ENCODE peak calls at places on chromosomes 1 and 21, in six cellular contexts. X, L, K, U, P and I are unnamed samples.

GRCh38 chr1:5954964-5955363 is 37.3 kb downstream of the NPHP4 start:
- DNase-seq in X (no peak), L (no peak), K (no peak), U (no peak), P (no peak), I (no peak)

GRCh38 chr21:46081022-46081861 is 16.7 kb upstream of the COL6A2 start:
- DNase-seq in X (peak; percentile 81), L (no peak), K (peak; percentile 48), U (peak; percentile 43), P (peak; percentile 6), I (peak; percentile 65)

GRCh38 chr1:160219062-160219929 is 14.1 kb downstream of the PEA15 start:
- DNase-seq in X (no peak), L (no peak), K (no peak), U (peak; percentile 57), P (peak; percentile 72), I (peak; percentile 78)

GRCh38 chr21:36210779-36211659 is 54.4 kb downstream of the DOP1B start:
- DNase-seq in X (peak; percentile 37), L (no peak), K (no peak), U (no peak), P (no peak), I (no peak)

GRCh38 chr1:26066160-26066559 is 1.3 kb downstream of the TRIM63 start:
- DNase-seq in X (no peak), L (no peak), K (no peak), U (no peak), P (no peak), I (no peak)

GRCh38 chr21:42161401-42161956 is 57.5 kb upstream of the ABCG1 start:
- DNase-seq in X (no peak), L (no peak), K (no peak), U (peak; percentile 10), P (no peak), I (no peak)

GRCh38 chr1:234186037-234186688 is 187.1 kb upstream of the COA6 start:
- DNase-seq in X (no peak), L (no peak), K (peak; percentile 52), U (no peak), P (peak; percentile 44), I (no peak)

GRCh38 chr1:115138973-115139372 is 49.7 kb upstream of the TSPAN2 start:
- DNase-seq in X (peak; percentile 94), L (peak; percentile 86), K (peak; percentile 93), U (peak; percentile 85), P (peak; percentile 94), I (peak; percentile 95)

GRCh38 chr1:28458237-28459228 is 47.3 kb upstream of the RCC1 start:
- DNase-seq in X (no peak), L (no peak), K (no peak), U (no peak), P (no peak), I (no peak)

GRCh38 chr1:225908773-225909172 is 15.3 kb downstream of the PYCR2 start:
- DNase-seq in X (no peak), L (no peak), K (no peak), U (no peak), P (no peak), I (no peak)

GRCh38 chr21:37552496-37553399 is 186.2 kb downstream of the DYRK1A start:
- DNase-seq in X (peak; percentile 17), L (no peak), K (peak; percentile 57), U (peak; percentile 23), P (no peak), I (no peak)

GRCh38 chr21:42061866-42062542 is 9.1 kb upstream of the UMODL1 start:
- DNase-seq in X (no peak), L (no peak), K (no peak), U (peak; percentile 73), P (no peak), I (no peak)

GRCh38 chr21:45736705-45737484 is 93.4 kb downstream of the PCBP3 start:
- DNase-seq in X (peak; percentile 34), L (no peak), K (no peak), U (no peak), P (no peak), I (no peak)

GRCh38 chr1:37479255-37480124 is 5.1 kb downstream of the ZC3H12A start:
- DNase-seq in X (peak; percentile 94), L (no peak), K (peak; percentile 96), U (peak; percentile 98), P (peak; percentile 96), I (peak; percentile 97)

GRCh38 chr1:156641761-156642264 is at the start of gene BCAN:
- DNase-seq in X (peak; percentile 80), L (no peak), K (no peak), U (no peak), P (peak; percentile 66), I (no peak)

GRCh38 chr1:9653783-9654517 is 2.4 kb downstream of the PIK3CD start:
- DNase-seq in X (no peak), L (no peak), K (no peak), U (peak; percentile 58), P (no peak), I (no peak)

GRCh38 chr1:24923485-24924113 is 6.5 kb downstream of the RUNX3 start:
- DNase-seq in X (no peak), L (no peak), K (no peak), U (no peak), P (no peak), I (no peak)

GRCh38 chr1:229271448-229272120 is 673 bp downstream of the RAB4A start:
- DNase-seq in X (no peak), L (no peak), K (no peak), U (peak; percentile 76), P (peak; percentile 59), I (no peak)

GRCh38 chr1:235649722-235650163 is at the start of gene GNG4:
- DNase-seq in X (no peak), L (no peak), K (peak; percentile 5), U (no peak), P (peak; percentile 72), I (no peak)

GRCh38 chr1:172588296-172589291 is 55.6 kb downstream of the SUCO start:
- DNase-seq in X (no peak), L (no peak), K (no peak), U (no peak), P (peak; percentile 17), I (no peak)

GRCh38 chr1:59604191-59604590 is 210.6 kb upstream of the HOOK1 start:
- DNase-seq in X (no peak), L (no peak), K (no peak), U (no peak), P (no peak), I (no peak)

GRCh38 chr1:22665752-22666151 is 12.7 kb downstream of the C1QB start:
- DNase-seq in X (no peak), L (no peak), K (no peak), U (peak; percentile 49), P (peak; percentile 57), I (no peak)

GRCh38 chr1:12143631-12144155 is 23.1 kb upstream of the TNFRSF1B start:
- DNase-seq in X (peak; percentile 88), L (no peak), K (peak; percentile 95), U (peak; percentile 92), P (peak; percentile 86), I (peak; percentile 90)

DNA sequence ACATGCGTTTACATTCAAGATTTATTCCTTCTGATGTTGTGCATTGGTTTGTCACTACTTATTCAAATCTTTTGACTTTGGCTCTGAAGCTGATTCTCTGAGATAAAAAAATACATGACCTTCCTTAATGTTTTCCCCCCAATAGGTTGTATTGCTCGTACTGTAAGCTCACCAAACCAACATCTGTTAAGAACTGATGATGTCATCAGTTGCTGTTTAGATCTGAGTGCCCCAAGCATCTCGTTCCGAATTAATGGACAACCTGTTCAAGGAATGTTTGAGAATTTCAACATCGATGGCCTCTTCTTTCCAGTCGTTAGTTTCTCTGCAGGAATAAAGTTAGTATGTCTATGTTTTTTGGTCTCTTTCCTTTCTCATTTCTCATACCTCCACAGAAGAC is 390.2 kb downstream of the ZP4 start:
- DNase-seq in X (no peak), L (no peak), K (no peak), U (no peak), P (no peak), I (no peak)
- H3K27ac ChIP-seq in X (no peak overlapping the region), L (no peak overlapping the region), K (no peak overlapping the region), U (no peak overlapping the region), P (no peak overlapping the region), I (no peak overlapping the region)

GRCh38 chr1:208292913-208293312 is 48.7 kb upstream of the PLXNA2 start:
- DNase-seq in X (no peak), L (no peak), K (no peak), U (no peak), P (no peak), I (no peak)

GRCh38 chr1:208288495-208288894 is 44.3 kb upstream of the PLXNA2 start:
- DNase-seq in X (no peak), L (no peak), K (no peak), U (no peak), P (no peak), I (no peak)

DNA sequence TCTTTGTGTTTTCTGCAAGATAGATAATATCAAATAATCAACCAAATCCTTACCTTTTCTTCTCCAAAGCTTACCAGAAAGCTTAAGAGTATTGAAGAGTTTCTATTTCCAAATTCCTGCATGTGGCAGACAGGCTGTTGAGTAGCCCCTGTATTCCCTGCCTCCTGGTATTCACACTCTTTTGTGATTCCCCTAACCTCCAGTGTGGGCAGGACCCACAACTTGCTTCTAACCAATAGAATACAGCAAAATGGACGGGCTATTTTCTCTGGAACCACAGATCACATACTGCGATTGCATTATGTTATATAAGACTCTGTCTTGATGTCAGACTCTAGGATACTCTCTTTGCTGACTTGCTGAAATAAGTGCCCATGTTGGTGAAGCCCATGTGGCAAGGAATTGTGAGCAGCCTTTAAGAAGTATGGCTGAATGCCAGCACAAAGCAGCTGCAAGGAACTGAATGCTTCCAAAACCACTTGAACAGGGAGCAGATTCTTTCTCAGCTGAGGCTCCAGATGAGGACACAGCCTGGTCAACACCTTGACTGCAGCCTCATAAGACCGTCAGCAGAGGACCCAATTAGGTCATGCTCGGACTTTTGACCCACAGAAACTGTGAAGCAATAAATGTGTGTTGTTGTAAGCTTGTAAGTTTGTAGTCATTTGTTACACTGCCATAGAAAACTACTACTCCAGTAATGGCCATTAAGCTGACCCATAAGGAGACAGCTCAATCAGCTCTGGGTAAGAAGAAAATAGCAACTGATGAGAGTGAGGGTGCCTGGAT is 47.9 kb upstream of the PLXNA2 start:
- DNase-seq in X (no peak), L (no peak), K (no peak), U (no peak), P (peak; percentile 29), I (no peak)
- H3K27me3 ChIP-seq in X (no peaks in the 10 kb centered on the region), L (no peaks in the 10 kb centered on the region), K (no peaks in the 10 kb centered on the region), U (no peaks in the 10 kb centered on the region), P (no peaks in the 10 kb centered on the region), I (no peaks in the 10 kb centered on the region)

DNA sequence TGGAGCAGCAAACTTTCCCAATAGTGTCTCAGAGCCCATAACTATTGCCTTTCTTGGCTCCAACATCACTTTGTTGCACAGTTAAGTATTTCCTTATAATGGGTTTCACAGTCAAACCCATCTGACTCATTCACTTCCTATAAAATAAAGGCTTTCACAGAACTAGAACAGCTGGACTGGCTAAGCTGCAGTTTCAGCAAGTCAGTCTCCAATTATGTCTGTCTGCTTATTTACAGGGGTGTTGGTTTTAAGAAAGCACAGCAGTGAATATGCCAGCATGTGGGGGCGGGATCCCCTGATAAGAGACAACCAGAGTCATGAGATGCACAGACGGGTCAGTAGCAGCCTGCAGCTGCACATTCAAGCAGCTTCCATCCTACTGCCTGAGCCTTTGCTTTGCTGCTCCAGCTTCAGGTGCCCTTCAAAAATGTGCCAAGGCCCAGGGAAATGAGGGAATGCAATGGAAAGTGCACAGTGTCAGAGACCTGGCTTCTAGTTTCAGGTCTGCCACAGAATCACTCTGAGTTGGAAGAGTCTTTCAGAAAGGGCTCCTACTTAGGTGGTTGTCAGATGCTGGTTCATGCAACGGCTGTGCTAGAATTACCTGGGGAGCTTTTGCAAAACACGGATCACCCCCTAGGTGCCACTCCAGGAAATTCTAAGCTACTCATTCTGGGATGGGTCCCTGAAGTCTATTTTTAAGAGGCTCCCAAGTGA is 24.8 kb downstream of the RNF19B start:
- DNase-seq in X (no peak), L (no peak), K (peak; percentile 68), U (peak; percentile 61), P (peak; percentile 48), I (no peak)
- H3K27ac ChIP-seq in X (no peak overlapping the region), L (no peak overlapping the region), K (peak overlapping the region; percentile 14), U (peak overlapping the region; percentile 69), P (peak overlapping the region; percentile 44), I (no peak overlapping the region)

GRCh38 chr1:30273021-30273325 is 450.4 kb downstream of the MATN1 start:
- DNase-seq in X (no peak), L (no peak), K (no peak), U (no peak), P (no peak), I (no peak)
- H3K27me3 ChIP-seq in X (no peaks in the 10 kb centered on the region), L (no peaks in the 10 kb centered on the region), K (no peaks in the 10 kb centered on the region), U (no peaks in the 10 kb centered on the region), P (no peaks in the 10 kb centered on the region), I (no peaks in the 10 kb centered on the region)